ENCODE peak calls at places on chromosomes 2 and 18, in seven cellular contexts. One of them, this sample, is unnamed.

GRCh38 chr2:200702646-200703118 is 109.0 kb upstream of the BZW1 start:
- DNase-seq in AG04450: no peak
- DNase-seq in GM12865: peak
- DNase-seq in brain microvascular endothelial cell: no peak
- DNase-seq in Karpas-422: no peak
- DNase-seq in mammary epithelial cell: peak
- DNase-seq in mesenchymal stem cell: no peak
- DNase-seq in this sample: no peak

GRCh38 chr2:113757059-113757657 is 716 bp upstream of the SLC35F5 start:
- DNase-seq in AG04450: no peak
- DNase-seq in GM12865: no peak
- DNase-seq in brain microvascular endothelial cell: no peak
- DNase-seq in Karpas-422: no peak
- DNase-seq in mammary epithelial cell: no peak
- DNase-seq in mesenchymal stem cell: no peak
- DNase-seq in this sample: no peak

GRCh38 chr2:52821631-52822030 is 946.0 kb upstream of the CHAC2 start:
- DNase-seq in AG04450: no peak
- DNase-seq in GM12865: no peak
- DNase-seq in brain microvascular endothelial cell: no peak
- DNase-seq in Karpas-422: peak
- DNase-seq in mammary epithelial cell: peak
- DNase-seq in mesenchymal stem cell: peak
- DNase-seq in this sample: peak

GRCh38 chr18:34590503-34590902 is 119.6 kb upstream of the DTNA start:
- DNase-seq in AG04450: no peak
- DNase-seq in GM12865: no peak
- DNase-seq in brain microvascular endothelial cell: no peak
- DNase-seq in Karpas-422: no peak
- DNase-seq in mammary epithelial cell: no peak
- DNase-seq in mesenchymal stem cell: no peak
- DNase-seq in this sample: no peak

GRCh38 chr18:6054443-6054842 is 159.1 kb upstream of the TMEM200C start:
- DNase-seq in AG04450: no peak
- DNase-seq in GM12865: no peak
- DNase-seq in brain microvascular endothelial cell: no peak
- DNase-seq in Karpas-422: no peak
- DNase-seq in mammary epithelial cell: no peak
- DNase-seq in mesenchymal stem cell: no peak
- DNase-seq in this sample: no peak

GRCh38 chr2:102439065-102439695 is 16.2 kb downstream of the IL18RAP start:
- DNase-seq in AG04450: peak
- DNase-seq in GM12865: no peak
- DNase-seq in brain microvascular endothelial cell: peak
- DNase-seq in Karpas-422: no peak
- DNase-seq in mammary epithelial cell: peak
- DNase-seq in mesenchymal stem cell: peak
- DNase-seq in this sample: no peak

GRCh38 chr2:176178271-176178806 is 10.1 kb upstream of the HOXD1 start:
- DNase-seq in AG04450: no peak
- DNase-seq in GM12865: peak
- DNase-seq in brain microvascular endothelial cell: no peak
- DNase-seq in Karpas-422: peak
- DNase-seq in mammary epithelial cell: peak
- DNase-seq in mesenchymal stem cell: no peak
- DNase-seq in this sample: no peak

GRCh38 chr18:49813071-49813320 is 337 bp downstream of the ACAA2 start:
- DNase-seq in AG04450: no peak
- DNase-seq in GM12865: peak
- DNase-seq in brain microvascular endothelial cell: peak
- DNase-seq in Karpas-422: no peak
- DNase-seq in mammary epithelial cell: peak
- DNase-seq in mesenchymal stem cell: peak
- DNase-seq in this sample: peak

GRCh38 chr18:54845788-54846187 is 17.5 kb downstream of the RAB27B start:
- DNase-seq in AG04450: peak
- DNase-seq in GM12865: no peak
- DNase-seq in brain microvascular endothelial cell: peak
- DNase-seq in Karpas-422: no peak
- DNase-seq in mammary epithelial cell: peak
- DNase-seq in mesenchymal stem cell: peak
- DNase-seq in this sample: no peak

GRCh38 chr18:49460958-49461601 is 635 bp upstream of the DYM start:
- DNase-seq in AG04450: no peak
- DNase-seq in GM12865: no peak
- DNase-seq in brain microvascular endothelial cell: peak
- DNase-seq in Karpas-422: no peak
- DNase-seq in mammary epithelial cell: no peak
- DNase-seq in mesenchymal stem cell: no peak
- DNase-seq in this sample: no peak

GRCh38 chr2:42172020-42172419 is 2.9 kb downstream of the EML4 start:
- DNase-seq in AG04450: no peak
- DNase-seq in GM12865: no peak
- DNase-seq in brain microvascular endothelial cell: no peak
- DNase-seq in Karpas-422: no peak
- DNase-seq in mammary epithelial cell: no peak
- DNase-seq in mesenchymal stem cell: no peak
- DNase-seq in this sample: no peak
- H3K4me3 ChIP-seq in AG04450: peak
- H3K4me3 ChIP-seq in GM12865: peak
- H3K4me3 ChIP-seq in brain microvascular endothelial cell: no peak
- H3K4me3 ChIP-seq in Karpas-422: peak
- H3K4me3 ChIP-seq in mammary epithelial cell: no peak
- H3K4me3 ChIP-seq in mesenchymal stem cell: no peak
- H3K4me3 ChIP-seq in this sample: peak

GRCh38 chr2:128317186-128317897 is 1.3 kb downstream of the HS6ST1 start:
- DNase-seq in AG04450: no peak
- DNase-seq in GM12865: peak
- DNase-seq in brain microvascular endothelial cell: no peak
- DNase-seq in Karpas-422: peak
- DNase-seq in mammary epithelial cell: peak
- DNase-seq in mesenchymal stem cell: no peak
- DNase-seq in this sample: peak
- H3K4me3 ChIP-seq in AG04450: peak
- H3K4me3 ChIP-seq in GM12865: peak
- H3K4me3 ChIP-seq in brain microvascular endothelial cell: peak
- H3K4me3 ChIP-seq in Karpas-422: peak
- H3K4me3 ChIP-seq in mammary epithelial cell: peak
- H3K4me3 ChIP-seq in mesenchymal stem cell: peak
- H3K4me3 ChIP-seq in this sample: peak

GRCh38 chr18:60062396-60062795 is 162.6 kb downstream of the PMAIP1 start:
- DNase-seq in AG04450: no peak
- DNase-seq in GM12865: no peak
- DNase-seq in brain microvascular endothelial cell: no peak
- DNase-seq in Karpas-422: no peak
- DNase-seq in mammary epithelial cell: peak
- DNase-seq in mesenchymal stem cell: no peak
- DNase-seq in this sample: no peak
- H3K4me3 ChIP-seq in AG04450: no peak
- H3K4me3 ChIP-seq in GM12865: no peak
- H3K4me3 ChIP-seq in brain microvascular endothelial cell: no peak
- H3K4me3 ChIP-seq in Karpas-422: no peak
- H3K4me3 ChIP-seq in mammary epithelial cell: no peak
- H3K4me3 ChIP-seq in mesenchymal stem cell: no peak
- H3K4me3 ChIP-seq in this sample: no peak

DNA sequence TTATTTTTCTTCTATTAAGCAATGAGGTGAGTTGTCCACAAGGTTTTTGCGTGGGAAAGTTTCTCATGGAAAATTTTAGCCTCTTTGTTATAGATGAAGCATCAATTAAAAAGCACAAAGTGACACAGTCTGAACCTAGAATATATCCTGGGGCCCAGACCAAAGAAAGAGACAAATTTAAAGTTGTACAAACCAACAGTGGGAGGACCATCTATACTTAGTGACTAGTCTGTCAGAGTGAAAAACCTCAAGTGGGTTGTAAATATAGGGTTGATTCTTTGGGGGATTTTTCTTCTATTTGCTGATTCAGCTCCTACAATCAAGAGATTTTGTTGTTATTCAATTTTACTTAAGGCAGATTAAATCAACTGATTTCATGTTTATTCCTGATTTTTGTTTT is 256.2 kb downstream of the SATB2 start:
- DNase-seq in AG04450: no peak
- DNase-seq in GM12865: no peak
- DNase-seq in brain microvascular endothelial cell: no peak
- DNase-seq in Karpas-422: no peak
- DNase-seq in mammary epithelial cell: no peak
- DNase-seq in mesenchymal stem cell: no peak
- DNase-seq in this sample: no peak
- H3K4me3 ChIP-seq in AG04450: no peak
- H3K4me3 ChIP-seq in GM12865: no peak
- H3K4me3 ChIP-seq in brain microvascular endothelial cell: no peak
- H3K4me3 ChIP-seq in Karpas-422: no peak
- H3K4me3 ChIP-seq in mammary epithelial cell: no peak
- H3K4me3 ChIP-seq in mesenchymal stem cell: no peak
- H3K4me3 ChIP-seq in this sample: no peak

GRCh38 chr18:9403795-9404564 is 69.4 kb downstream of the TWSG1 start:
- DNase-seq in AG04450: no peak
- DNase-seq in GM12865: peak
- DNase-seq in brain microvascular endothelial cell: peak
- DNase-seq in Karpas-422: peak
- DNase-seq in mammary epithelial cell: no peak
- DNase-seq in mesenchymal stem cell: no peak
- DNase-seq in this sample: no peak
- H3K4me3 ChIP-seq in AG04450: no peak
- H3K4me3 ChIP-seq in GM12865: no peak
- H3K4me3 ChIP-seq in brain microvascular endothelial cell: no peak
- H3K4me3 ChIP-seq in Karpas-422: no peak
- H3K4me3 ChIP-seq in mammary epithelial cell: no peak
- H3K4me3 ChIP-seq in mesenchymal stem cell: no peak
- H3K4me3 ChIP-seq in this sample: no peak

GRCh38 chr2:152648336-152648735 is 68.9 kb downstream of the PRPF40A start:
- DNase-seq in AG04450: no peak
- DNase-seq in GM12865: no peak
- DNase-seq in brain microvascular endothelial cell: no peak
- DNase-seq in Karpas-422: peak
- DNase-seq in mammary epithelial cell: no peak
- DNase-seq in mesenchymal stem cell: peak
- DNase-seq in this sample: no peak
- H3K4me3 ChIP-seq in AG04450: no peak
- H3K4me3 ChIP-seq in GM12865: no peak
- H3K4me3 ChIP-seq in brain microvascular endothelial cell: no peak
- H3K4me3 ChIP-seq in Karpas-422: no peak
- H3K4me3 ChIP-seq in mammary epithelial cell: no peak
- H3K4me3 ChIP-seq in mesenchymal stem cell: no peak
- H3K4me3 ChIP-seq in this sample: no peak

GRCh38 chr2:37784071-37784758 is 112.8 kb upstream of the CDC42EP3 start:
- DNase-seq in AG04450: no peak
- DNase-seq in GM12865: no peak
- DNase-seq in brain microvascular endothelial cell: no peak
- DNase-seq in Karpas-422: no peak
- DNase-seq in mammary epithelial cell: peak
- DNase-seq in mesenchymal stem cell: no peak
- DNase-seq in this sample: no peak
- H3K4me3 ChIP-seq in AG04450: no peak
- H3K4me3 ChIP-seq in GM12865: no peak
- H3K4me3 ChIP-seq in brain microvascular endothelial cell: no peak
- H3K4me3 ChIP-seq in Karpas-422: no peak
- H3K4me3 ChIP-seq in mammary epithelial cell: no peak
- H3K4me3 ChIP-seq in mesenchymal stem cell: no peak
- H3K4me3 ChIP-seq in this sample: no peak

GRCh38 chr2:124328397-124328796 is 303.3 kb downstream of the CNTNAP5 start:
- DNase-seq in AG04450: no peak
- DNase-seq in GM12865: no peak
- DNase-seq in brain microvascular endothelial cell: no peak
- DNase-seq in Karpas-422: peak
- DNase-seq in mammary epithelial cell: no peak
- DNase-seq in mesenchymal stem cell: no peak
- DNase-seq in this sample: no peak
- H3K4me3 ChIP-seq in AG04450: no peak
- H3K4me3 ChIP-seq in GM12865: no peak
- H3K4me3 ChIP-seq in brain microvascular endothelial cell: no peak
- H3K4me3 ChIP-seq in Karpas-422: no peak
- H3K4me3 ChIP-seq in mammary epithelial cell: no peak
- H3K4me3 ChIP-seq in mesenchymal stem cell: no peak
- H3K4me3 ChIP-seq in this sample: no peak

This sample was measured in stomach.